ENCODE peak calls at places on chromosomes 11 and 22, in five cellular contexts. U is uterus, J is kidney, V is choroid plexus epithelial cell, P is nephron progenitor cell. B is an unnamed sample.

GRCh38 chr11:9726313-9727022 is 62.6 kb downstream of the SWAP70 start:
- DNase-seq in U (no peak), J (no peak), V (peak; percentile 76), P (no peak), B (no peak)

GRCh38 chr11:123197711-123198110 is 2.7 kb upstream of the CLMP start:
- DNase-seq in U (no peak), J (no peak), V (peak; percentile 82), P (no peak), B (no peak)

GRCh38 chr11:120956710-120957500 is 67.0 kb upstream of the TBCEL start:
- DNase-seq in U (no peak), J (no peak), V (no peak), P (no peak), B (no peak)

GRCh38 chr11:123261345-123262106 is 66.5 kb upstream of the CLMP start:
- DNase-seq in U (peak; percentile 64), J (peak; percentile 91), V (peak; percentile 81), P (peak; percentile 89), B (peak; percentile 78)

GRCh38 chr11:61429346-61429690 is 457 bp downstream of the CPSF7 start:
- DNase-seq in U (peak; percentile 31), J (no peak), V (peak; percentile 50), P (peak; percentile 89), B (peak; percentile 73)

GRCh38 chr11:71843858-71844257 is 10.9 kb downstream of the DEFB108B start:
- DNase-seq in U (no peak), J (no peak), V (no peak), P (no peak), B (no peak)

GRCh38 chr22:47396515-47396914 is 634.1 kb downstream of the TBC1D22A start:
- DNase-seq in U (no peak), J (peak; percentile 34), V (no peak), P (no peak), B (no peak)

GRCh38 chr11:17544181-17544622 is at the start of gene USH1C:
- DNase-seq in U (no peak), J (peak; percentile 80), V (no peak), P (peak; percentile 70), B (no peak)

GRCh38 chr22:40753114-40753513 is 66.0 kb downstream of the SLC25A17 start:
- DNase-seq in U (no peak), J (no peak), V (no peak), P (no peak), B (no peak)

GRCh38 chr22:28855355-28856094 is 27.8 kb upstream of the ZNRF3 start:
- DNase-seq in U (peak; percentile 64), J (no peak), V (peak; percentile 88), P (peak; percentile 52), B (peak; percentile 34)

GRCh38 chr11:113677648-113678047 is 28.5 kb downstream of the TMPRSS5 start:
- DNase-seq in U (no peak), J (no peak), V (no peak), P (no peak), B (no peak)

GRCh38 chr11:33636104-33636503 is 64.5 kb downstream of the C11orf91 start:
- DNase-seq in U (no peak), J (no peak), V (peak; percentile 82), P (no peak), B (no peak)

GRCh38 chr11:2222479-2222878 is 47.9 kb downstream of the ASCL2 start:
- DNase-seq in U (peak; percentile 30), J (no peak), V (no peak), P (no peak), B (no peak)

GRCh38 chr11:64084962-64085710 is 49.4 kb downstream of the FLRT1 start:
- DNase-seq in U (no peak), J (peak; percentile 89), V (no peak), P (peak; percentile 43), B (peak; percentile 43)

GRCh38 chr11:60939828-60940227 is 12.1 kb downstream of the SLC15A3 start:
- DNase-seq in U (no peak), J (no peak), V (peak; percentile 75), P (no peak), B (no peak)

GRCh38 chr22:37187891-37188761 is at the start of gene C1QTNF6:
- DNase-seq in U (peak; percentile 57), J (peak; percentile 94), V (no peak), P (peak; percentile 58), B (no peak)

GRCh38 chr11:96065379-96065778 is 141.5 kb upstream of the MTMR2 start:
- DNase-seq in U (no peak), J (no peak), V (no peak), P (no peak), B (no peak)

GRCh38 chr22:41888638-41889200 is 26.2 kb downstream of the SHISA8 start:
- DNase-seq in U (no peak), J (no peak), V (no peak), P (no peak), B (no peak)

GRCh38 chr22:50481440-50482106 is at the start of gene ADM2:
- DNase-seq in U (no peak), J (peak; percentile 84), V (no peak), P (peak; percentile 80), B (peak; percentile 44)

GRCh38 chr11:16169946-16170345 is 186.4 kb downstream of the SOX6 start:
- DNase-seq in U (no peak), J (no peak), V (no peak), P (no peak), B (no peak)

DNA sequence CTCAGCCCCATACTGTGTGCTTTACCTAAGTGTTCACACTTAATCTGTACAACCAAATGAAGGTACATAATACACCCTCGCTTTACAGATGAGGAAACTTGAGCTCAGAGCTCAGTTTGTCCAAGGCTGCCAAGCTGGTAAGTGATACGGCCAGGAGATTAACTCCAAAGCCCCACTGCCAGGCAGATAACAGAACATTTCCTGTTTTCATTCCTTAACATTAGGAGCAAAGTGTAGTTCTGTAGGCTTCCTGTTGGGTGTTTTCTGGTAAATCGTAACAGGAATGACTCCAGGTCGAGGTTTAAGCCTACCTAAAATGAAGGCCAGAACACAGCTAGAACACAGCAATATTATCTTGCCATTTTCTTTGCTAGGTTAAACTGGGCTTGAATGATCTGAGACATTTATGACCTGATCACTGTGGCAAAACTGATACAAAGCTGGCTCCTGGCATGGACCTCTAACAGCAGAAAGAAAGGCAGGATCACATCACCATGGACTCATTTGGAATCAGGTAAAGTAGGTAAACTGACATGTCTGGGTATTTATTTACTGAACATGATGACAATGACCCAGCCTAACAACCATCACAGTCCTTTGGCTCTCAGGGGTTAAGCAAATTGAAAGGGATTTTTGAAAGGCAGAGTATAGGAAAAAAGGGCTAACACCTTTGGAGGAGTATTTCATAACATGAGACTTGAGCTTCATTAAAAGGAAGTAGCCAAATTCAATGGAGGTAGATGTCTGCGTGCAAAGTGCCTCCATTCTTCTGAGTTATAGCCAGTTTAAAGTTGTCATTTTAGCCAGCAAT is 3.9 kb upstream of the NUP50 start:
- DNase-seq in U (no peak), J (no peak), V (peak; percentile 68), P (no peak), B (no peak)
- TF ChIP-seq CTCF in U (no peak), J (no peak), V (peak; percentile 23), P (no peak), B (peak; percentile 12)

DNA sequence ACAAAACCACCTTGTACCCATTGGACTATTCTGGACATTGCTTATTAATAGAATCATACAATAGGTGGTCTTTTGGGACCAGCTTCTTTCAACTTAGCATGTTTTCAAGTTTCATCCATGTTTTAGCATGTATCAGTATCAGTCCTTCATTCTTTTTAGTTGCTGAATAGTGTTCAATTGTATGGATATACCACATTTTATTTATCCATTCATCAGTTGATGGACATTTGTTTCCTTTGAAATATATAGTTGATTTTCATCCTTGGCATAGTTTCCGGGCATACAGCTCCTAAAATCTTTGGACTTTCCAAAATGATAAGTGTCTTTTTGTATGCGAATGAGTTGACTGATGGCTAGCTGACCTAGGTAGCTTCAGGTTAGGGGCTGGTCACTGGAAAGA is 12.2 kb downstream of the PPP6R3 start:
- DNase-seq in U (no peak), J (no peak), V (no peak), P (no peak), B (no peak)
- TF ChIP-seq CTCF in U (no peak), J (no peak), V (no peak), P (no peak), B (no peak)

DNA sequence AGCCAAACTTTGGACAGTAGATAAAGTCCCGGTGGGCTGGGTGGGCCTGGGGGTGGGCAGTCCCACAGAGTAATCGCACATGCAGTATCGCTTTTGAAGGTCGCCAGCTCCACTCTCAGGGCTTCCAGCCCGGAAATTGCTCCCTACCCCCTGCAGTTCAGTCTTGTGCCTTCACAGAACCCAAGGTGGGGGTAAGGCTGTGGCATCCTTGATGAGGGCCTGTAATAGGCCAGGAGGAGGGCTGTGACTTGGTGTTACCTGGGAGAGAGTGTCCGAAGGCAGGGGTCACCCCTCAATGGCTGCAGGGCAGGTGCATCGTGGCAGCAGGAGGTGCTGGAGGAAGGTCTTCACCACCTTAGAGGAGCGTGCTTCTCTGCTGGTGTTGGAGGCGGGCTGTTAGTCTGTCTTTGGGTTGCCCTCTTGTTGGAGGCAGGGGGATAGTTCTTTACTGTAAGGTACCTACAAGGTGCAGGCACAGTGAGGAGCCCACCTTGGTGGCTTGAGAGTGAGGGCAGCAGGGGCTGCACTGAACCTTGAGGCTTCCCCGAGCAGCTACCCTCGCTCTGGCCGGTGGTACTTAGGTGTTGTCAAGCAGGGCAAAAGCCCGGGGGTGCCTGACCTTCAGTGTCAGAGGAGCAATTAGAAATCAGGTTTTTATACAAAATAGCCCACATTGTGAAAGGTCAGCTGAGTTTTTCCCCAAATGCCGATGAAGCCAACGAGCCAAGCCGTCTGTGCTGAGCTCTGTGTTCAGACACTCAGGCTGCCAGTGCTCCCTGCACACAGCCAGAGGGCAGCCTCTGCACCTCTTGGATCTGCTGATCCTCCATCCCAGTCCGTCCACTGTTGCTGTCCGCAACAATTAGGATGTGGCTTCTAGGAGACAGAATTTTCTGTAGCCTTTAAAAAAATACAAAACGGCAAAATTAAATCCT is 21.9 kb downstream of the SAMM50 start:
- DNase-seq in U (no peak), J (no peak), V (no peak), P (no peak), B (no peak)
- TF ChIP-seq CTCF in U (no peak), J (no peak), V (no peak), P (no peak), B (no peak)

GRCh38 chr11:130603585-130603906 is 155.1 kb downstream of the ADAMTS15 start:
- DNase-seq in U (no peak), J (no peak), V (no peak), P (no peak), B (no peak)

GRCh38 chr11:130601141-130601540 is 152.7 kb downstream of the ADAMTS15 start:
- DNase-seq in U (peak; percentile 77), J (peak; percentile 82), V (peak; percentile 93), P (peak; percentile 26), B (no peak)

GRCh38 chr11:130604606-130605005 is 156.2 kb downstream of the ADAMTS15 start:
- DNase-seq in U (peak; percentile 60), J (no peak), V (no peak), P (no peak), B (no peak)

GRCh38 chr11:130601764-130602163 is 153.3 kb downstream of the ADAMTS15 start:
- DNase-seq in U (no peak), J (no peak), V (no peak), P (no peak), B (no peak)

GRCh38 chr11:130602700-130603584 is 154.5 kb downstream of the ADAMTS15 start:
- DNase-seq in U (peak; percentile 69), J (no peak), V (no peak), P (no peak), B (no peak)
- TF ChIP-seq CTCF in U (no peak), J (no peak), V (no peak), P (no peak), B (no peak)

DNA sequence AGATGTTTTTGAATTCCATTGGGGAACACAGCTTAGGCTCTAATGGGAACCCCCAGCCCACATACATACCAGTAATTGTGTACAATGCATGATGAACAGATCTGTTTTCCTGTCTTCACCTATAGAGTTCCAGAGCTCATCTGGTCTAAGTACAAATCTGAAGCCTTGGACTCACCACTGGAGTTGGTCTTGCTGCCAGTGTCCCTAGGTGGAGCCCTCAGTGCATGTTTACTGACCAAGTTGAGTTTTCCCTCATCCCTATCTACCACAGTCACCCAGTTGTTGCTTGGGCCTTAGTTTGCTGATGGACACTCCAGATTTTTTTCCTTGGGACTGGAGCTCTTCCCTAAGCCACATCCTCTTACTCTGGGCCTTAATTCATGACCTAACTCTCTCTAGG is 159.2 kb upstream of the DDI1 start:
- DNase-seq in U (no peak), J (no peak), V (peak; percentile 53), P (no peak), B (no peak)
- TF ChIP-seq CTCF in U (no peak), J (no peak), V (peak; percentile 48), P (no peak), B (no peak)

B was measured in progenitor cell of endocrine pancreas.